ENCODE peak calls at places on chromosome 4, in four cellular contexts. M is stimulated activated CD8-positive, alpha-beta memory T cell treated with anti-CD3 and anti-CD28 coated beads, Interleukin-2, amount 100 ng/mL, for 48 hours; A is uterus; K is T-helper 2 cell. Y is an unnamed sample.

GRCh38 chr4:8052160-8052691 is 106.4 kb downstream of the ABLIM2 start:
- DNase-seq in K (no peak), M (no peak), A (no peak), Y (no peak)

GRCh38 chr4:107854326-107855030 is 29.7 kb downstream of the SGMS2 start:
- DNase-seq in M (no peak), A (peak; percentile 20), K (no peak), Y (no peak)

GRCh38 chr4:56307423-56307822 is 79.9 kb downstream of the AASDH start:
- DNase-seq in K (no peak), A (no peak), M (no peak), Y (no peak)

GRCh38 chr4:73311428-73311827 is 52.8 kb upstream of the ANKRD17 start:
- DNase-seq in M (no peak), K (no peak), A (no peak), Y (no peak)

GRCh38 chr4:185222598-185222997 is 13.2 kb downstream of the SNX25 start:
- DNase-seq in K (no peak), M (no peak), A (no peak), Y (no peak)

GRCh38 chr4:82814034-82814433 is 15.4 kb upstream of the SCD5 start:
- DNase-seq in M (no peak), A (no peak), K (no peak), Y (no peak)

GRCh38 chr4:106409901-106410889 is 41.6 kb upstream of the GIMD1 start:
- DNase-seq in A (no peak), M (no peak), K (no peak), Y (no peak)

GRCh38 chr4:91471280-91471679 is 832.5 kb upstream of the GRID2 start:
- DNase-seq in A (no peak), M (no peak), K (no peak), Y (no peak)

GRCh38 chr4:88320174-88320779 is 35.9 kb upstream of the PPM1K start:
- DNase-seq in K (no peak), M (no peak), A (no peak), Y (peak; percentile 28)

GRCh38 chr4:1629704-1630093 is 54.4 kb downstream of the FAM53A start:
- DNase-seq in M (no peak), A (no peak), K (no peak), Y (no peak)

GRCh38 chr4:154065368-154065767 is 276.5 kb upstream of the SFRP2 start:
- DNase-seq in A (no peak), K (no peak), M (no peak), Y (no peak)

GRCh38 chr4:139492429-139492828 is 38.5 kb downstream of the RAB33B start:
- DNase-seq in K (no peak), A (no peak), M (no peak), Y (no peak)

GRCh38 chr4:38004062-38004461 is 43.9 kb downstream of the PTTG2 start:
- DNase-seq in M (no peak), K (no peak), A (no peak), Y (no peak)

GRCh38 chr4:158090323-158090722 is 82.5 kb downstream of the GASK1B start:
- DNase-seq in K (no peak), A (no peak), M (no peak), Y (no peak)

GRCh38 chr4:25795566-25796454 is 67.0 kb downstream of the SEL1L3 start:
- DNase-seq in A (no peak), K (no peak), M (no peak), Y (no peak)

GRCh38 chr4:185912779-185913178 is 100.8 kb upstream of the SORBS2 start:
- DNase-seq in M (no peak), K (no peak), A (no peak), Y (no peak)

GRCh38 chr4:136713140-136713539 is 819.2 kb downstream of the PCDH18 start:
- DNase-seq in K (no peak), A (no peak), M (no peak), Y (no peak)

GRCh38 chr4:21728231-21728758 is 220.3 kb downstream of the KCNIP4 start:
- DNase-seq in K (no peak), A (no peak), M (no peak), Y (no peak)

GRCh38 chr4:164501074-164501473 is 252.9 kb upstream of the SMIM31 start:
- DNase-seq in M (no peak), K (no peak), A (no peak), Y (no peak)

GRCh38 chr4:24809376-24809775 is 14.0 kb downstream of the SOD3 start:
- DNase-seq in A (no peak), M (no peak), K (no peak), Y (no peak)

GRCh38 chr4:40395908-40396806 is 61.0 kb downstream of the CHRNA9 start:
- DNase-seq in M (no peak), K (no peak), A (peak; percentile 61), Y (no peak)

GRCh38 chr4:53591372-53591892 is at the start of gene LNX1:
- DNase-seq in M (no peak), A (no peak), K (no peak), Y (peak; percentile 14)

GRCh38 chr4:113141901-113142346 is 92.5 kb downstream of the ANK2 start:
- DNase-seq in K (no peak), A (no peak), M (no peak), Y (no peak)

GRCh38 chr4:85084371-85085170 is 118.1 kb upstream of the WDFY3 start:
- DNase-seq in K (no peak), M (no peak), A (no peak), Y (peak; percentile 9)

GRCh38 chr4:186781032-186781917 is 57.6 kb upstream of the FAT1 start:
- DNase-seq in M (no peak), A (no peak), K (no peak), Y (no peak)

GRCh38 chr4:2281575-2282343 is 19.9 kb upstream of the MXD4 start:
- DNase-seq in A (no peak), M (peak; percentile 29), K (peak; percentile 96), Y (peak; percentile 83)

GRCh38 chr4:48594185-48594584 is 104.1 kb downstream of the ZAR1 start:
- DNase-seq in K (no peak), M (no peak), A (no peak), Y (no peak)